ENCODE peak calls at places on chromosomes 11 and 22, in seven cellular contexts. U is NCI-H1105 treated with DMSO at 0.1 percent for 48 hours; R is HTR-8/SVneo; P is NCI-H526 treated with DMSO at 0.1 percent for 48 hours; M is CD4-positive, alpha-beta T cell; T is NCI-H524; W is NCI-H2029. O is an unnamed sample.

GRCh38 chr11:74297484-74297883 is 14.0 kb downstream of the P4HA3 start:
- DNase-seq in U (peak), R (no peak), P (no peak), M (no peak), T (no peak), W (no peak), O (no peak)

GRCh38 chr11:93054881-93055280 is 85.4 kb downstream of the MTNR1B start:
- DNase-seq in U (no peak), R (peak), P (no peak), M (no peak), T (no peak), W (no peak), O (no peak)

GRCh38 chr11:86637976-86638375 is 34.4 kb downstream of the ME3 start:
- DNase-seq in U (no peak), R (no peak), P (no peak), M (no peak), T (no peak), W (no peak), O (no peak)

GRCh38 chr11:118703563-118704106 is 24.2 kb upstream of the TREH start:
- DNase-seq in U (no peak), R (no peak), P (no peak), M (no peak), T (no peak), W (no peak), O (no peak)

GRCh38 chr11:102614485-102614884 is 10.6 kb downstream of the MMP20 start:
- DNase-seq in U (peak), R (no peak), P (peak), M (no peak), T (no peak), W (no peak), O (no peak)

GRCh38 chr22:26245001-26245400 is 75.7 kb downstream of the SEZ6L start:
- DNase-seq in U (no peak), R (no peak), P (peak), M (no peak), T (no peak), W (no peak), O (no peak)

GRCh38 chr22:25359601-25360261 is 140.3 kb downstream of the CRYBB2 start:
- DNase-seq in U (no peak), R (no peak), P (no peak), M (no peak), T (no peak), W (no peak), O (no peak)

GRCh38 chr22:36922097-36922608 is 8.7 kb downstream of the CSF2RB start:
- DNase-seq in U (no peak), R (peak), P (no peak), M (no peak), T (no peak), W (no peak), O (no peak)

GRCh38 chr22:42817556-42817955 is 39.5 kb downstream of the ARFGAP3 start:
- DNase-seq in U (no peak), R (no peak), P (no peak), M (no peak), T (no peak), W (no peak), O (no peak)

GRCh38 chr11:47861762-47862161 is 13.6 kb upstream of the NUP160 start:
- DNase-seq in U (no peak), R (no peak), P (no peak), M (no peak), T (no peak), W (no peak), O (no peak)

GRCh38 chr22:17773606-17774205 is 563 bp downstream of the BID start:
- DNase-seq in U (peak), R (no peak), P (peak), M (peak), T (peak), W (peak), O (peak)

GRCh38 chr11:16946477-16947282 is 67.5 kb downstream of the PLEKHA7 start:
- DNase-seq in U (peak), R (no peak), P (peak), M (no peak), T (no peak), W (no peak), O (peak)

GRCh38 chr11:76669901-76670474 is 559 bp downstream of the LRRC32 start:
- DNase-seq in U (no peak), R (peak), P (no peak), M (no peak), T (no peak), W (no peak), O (no peak)